ENCODE peak calls at places on chromosomes 4 and X, in nine cellular contexts. One of them, this sample, is unnamed.
A peak's percentile ranks its signal among the peaks of the same experiment; 100 is the strongest.

GRCh38 chr4:98614655-98615054 is 43.8 kb downstream of the TSPAN5 start:
- DNase-seq in IMR-90: no peak
- DNase-seq in uterus: no peak
- DNase-seq in prostate gland: no peak
- DNase-seq in body of pancreas: no peak
- DNase-seq in upper lobe of left lung: no peak
- DNase-seq in heart left ventricle: no peak
- DNase-seq in adrenal gland: no peak
- DNase-seq in ovary: no peak
- DNase-seq in this sample: no peak

GRCh38 chr4:53586121-53586816 is 5.0 kb downstream of the LNX1 start:
- DNase-seq in ovary: no peak
- DNase-seq in IMR-90: peak; percentile 99
- DNase-seq in upper lobe of left lung: no peak
- DNase-seq in prostate gland: no peak
- DNase-seq in adrenal gland: no peak
- DNase-seq in body of pancreas: no peak
- DNase-seq in heart left ventricle: no peak
- DNase-seq in uterus: no peak
- DNase-seq in this sample: no peak

GRCh38 chr4:152482211-152482610 is 53.7 kb downstream of the FBXW7 start:
- DNase-seq in ovary: no peak
- DNase-seq in uterus: no peak
- DNase-seq in prostate gland: no peak
- DNase-seq in adrenal gland: no peak
- DNase-seq in IMR-90: no peak
- DNase-seq in heart left ventricle: no peak
- DNase-seq in upper lobe of left lung: no peak
- DNase-seq in body of pancreas: no peak
- DNase-seq in this sample: no peak

GRCh38 chr4:168796362-168797106 is 213.5 kb downstream of the CBR4 start:
- DNase-seq in uterus: no peak
- DNase-seq in IMR-90: peak; percentile 88
- DNase-seq in adrenal gland: no peak
- DNase-seq in prostate gland: no peak
- DNase-seq in ovary: no peak
- DNase-seq in upper lobe of left lung: no peak
- DNase-seq in body of pancreas: no peak
- DNase-seq in heart left ventricle: no peak
- DNase-seq in this sample: no peak

GRCh38 chrX:136967965-136968364 is 65.8 kb downstream of the GPR101 start:
- DNase-seq in prostate gland: no peak
- DNase-seq in adrenal gland: no peak
- DNase-seq in heart left ventricle: no peak
- DNase-seq in body of pancreas: no peak
- DNase-seq in ovary: no peak
- DNase-seq in upper lobe of left lung: no peak
- DNase-seq in IMR-90: no peak
- DNase-seq in uterus: no peak
- DNase-seq in this sample: no peak

GRCh38 chr4:169270156-169270809 is 473 bp downstream of the SH3RF1 start:
- DNase-seq in upper lobe of left lung: peak; percentile 57
- DNase-seq in ovary: peak; percentile 67
- DNase-seq in adrenal gland: peak; percentile 69
- DNase-seq in body of pancreas: peak; percentile 75
- DNase-seq in heart left ventricle: peak; percentile 70
- DNase-seq in IMR-90: no peak
- DNase-seq in prostate gland: peak; percentile 53
- DNase-seq in uterus: peak; percentile 56
- DNase-seq in this sample: peak; percentile 69

GRCh38 chr4:34183916-34184315 is 2060.4 kb downstream of the ARAP2 start:
- DNase-seq in heart left ventricle: no peak
- DNase-seq in uterus: no peak
- DNase-seq in IMR-90: no peak
- DNase-seq in upper lobe of left lung: no peak
- DNase-seq in ovary: no peak
- DNase-seq in prostate gland: no peak
- DNase-seq in adrenal gland: no peak
- DNase-seq in body of pancreas: no peak
- DNase-seq in this sample: no peak

GRCh38 chr4:113955411-113955810 is 24.0 kb downstream of the ARSJ start:
- DNase-seq in heart left ventricle: no peak
- DNase-seq in upper lobe of left lung: no peak
- DNase-seq in prostate gland: no peak
- DNase-seq in uterus: no peak
- DNase-seq in IMR-90: no peak
- DNase-seq in ovary: no peak
- DNase-seq in body of pancreas: no peak
- DNase-seq in adrenal gland: no peak
- DNase-seq in this sample: no peak

GRCh38 chrX:17032351-17032750 is 85.9 kb downstream of the REPS2 start:
- DNase-seq in uterus: peak; percentile 31
- DNase-seq in adrenal gland: peak; percentile 64
- DNase-seq in ovary: no peak
- DNase-seq in IMR-90: no peak
- DNase-seq in prostate gland: peak; percentile 17
- DNase-seq in body of pancreas: peak; percentile 52
- DNase-seq in heart left ventricle: no peak
- DNase-seq in upper lobe of left lung: peak; percentile 49
- DNase-seq in this sample: no peak

GRCh38 chr4:53777244-53777984 is 186.1 kb upstream of the LNX1 start:
- DNase-seq in prostate gland: no peak
- DNase-seq in upper lobe of left lung: no peak
- DNase-seq in heart left ventricle: no peak
- DNase-seq in uterus: peak; percentile 33
- DNase-seq in IMR-90: peak; percentile 92
- DNase-seq in adrenal gland: peak; percentile 11
- DNase-seq in body of pancreas: no peak
- DNase-seq in ovary: no peak
- DNase-seq in this sample: no peak

GRCh38 chr4:168197926-168198325 is 105.6 kb downstream of the ANXA10 start:
- DNase-seq in heart left ventricle: no peak
- DNase-seq in upper lobe of left lung: no peak
- DNase-seq in body of pancreas: no peak
- DNase-seq in adrenal gland: no peak
- DNase-seq in uterus: no peak
- DNase-seq in ovary: no peak
- DNase-seq in prostate gland: no peak
- DNase-seq in IMR-90: peak; percentile 6
- DNase-seq in this sample: no peak

GRCh38 chrX:46811101-46811500 is 25.7 kb upstream of the RP2 start:
- DNase-seq in prostate gland: no peak
- DNase-seq in body of pancreas: no peak
- DNase-seq in uterus: no peak
- DNase-seq in upper lobe of left lung: no peak
- DNase-seq in ovary: no peak
- DNase-seq in heart left ventricle: no peak
- DNase-seq in IMR-90: no peak
- DNase-seq in adrenal gland: no peak
- DNase-seq in this sample: no peak

GRCh38 chr4:26566027-26566578 is 17.8 kb upstream of the TBC1D19 start:
- DNase-seq in uterus: no peak
- DNase-seq in ovary: no peak
- DNase-seq in prostate gland: no peak
- DNase-seq in body of pancreas: no peak
- DNase-seq in adrenal gland: no peak
- DNase-seq in upper lobe of left lung: no peak
- DNase-seq in IMR-90: no peak
- DNase-seq in heart left ventricle: no peak
- DNase-seq in this sample: no peak

DNA sequence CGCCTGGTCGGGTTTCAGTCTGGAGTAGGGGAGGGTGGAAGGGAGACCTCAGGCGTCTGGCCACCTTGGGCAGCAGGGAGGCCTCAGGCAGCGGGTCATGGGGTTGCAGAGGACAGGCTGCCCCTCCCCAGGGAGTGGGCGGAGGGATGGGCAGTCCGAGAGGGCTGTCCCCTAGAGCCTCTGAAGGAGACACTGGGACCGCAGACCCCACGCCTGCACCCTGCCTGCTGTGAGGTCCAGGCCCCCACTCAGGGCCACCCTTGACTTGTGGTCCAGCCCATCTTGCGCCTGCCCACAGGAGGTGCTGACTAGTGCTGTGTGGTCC is 16.5 kb downstream of the FGFRL1 start:
- DNase-seq in prostate gland: no peak
- DNase-seq in IMR-90: no peak
- DNase-seq in body of pancreas: no peak
- DNase-seq in upper lobe of left lung: no peak
- DNase-seq in ovary: no peak
- DNase-seq in heart left ventricle: no peak
- DNase-seq in adrenal gland: no peak
- DNase-seq in uterus: no peak
- DNase-seq in this sample: no peak
- TF ChIP-seq POLR2A in prostate gland: no peak
- TF ChIP-seq POLR2A in IMR-90: no peak
- TF ChIP-seq POLR2A in body of pancreas: no peak
- TF ChIP-seq POLR2A in upper lobe of left lung: no peak
- TF ChIP-seq POLR2A in ovary: no peak
- TF ChIP-seq POLR2A in heart left ventricle: no peak
- TF ChIP-seq POLR2A in adrenal gland: no peak
- TF ChIP-seq POLR2A in uterus: no peak
- TF ChIP-seq POLR2A in this sample: no peak

DNA sequence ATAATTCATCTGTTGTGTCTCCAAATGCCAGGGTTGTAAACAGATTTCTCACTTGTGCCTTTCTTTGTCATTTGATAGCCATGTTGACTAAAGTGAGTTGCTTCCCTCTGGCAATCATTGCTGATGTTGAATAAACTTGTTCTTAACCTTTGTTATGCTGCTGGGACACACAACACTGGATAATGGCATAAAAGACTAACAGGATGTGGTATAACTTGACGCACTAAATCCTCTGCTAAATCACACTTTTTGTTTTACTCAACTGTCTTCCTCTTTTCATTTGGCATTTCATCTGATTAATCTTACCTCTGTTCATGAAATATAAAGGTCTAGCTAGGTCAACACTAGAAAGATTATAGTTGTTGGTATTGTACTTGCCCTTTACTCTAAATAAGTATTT is 17.6 kb upstream of the CXCL5 start:
- DNase-seq in prostate gland: no peak
- DNase-seq in heart left ventricle: no peak
- DNase-seq in IMR-90: peak; percentile 63
- DNase-seq in adrenal gland: no peak
- DNase-seq in ovary: no peak
- DNase-seq in upper lobe of left lung: no peak
- DNase-seq in uterus: no peak
- DNase-seq in body of pancreas: no peak
- DNase-seq in this sample: no peak
- TF ChIP-seq POLR2A in prostate gland: no peak
- TF ChIP-seq POLR2A in heart left ventricle: no peak
- TF ChIP-seq POLR2A in IMR-90: no peak
- TF ChIP-seq POLR2A in adrenal gland: no peak
- TF ChIP-seq POLR2A in ovary: no peak
- TF ChIP-seq POLR2A in upper lobe of left lung: no peak
- TF ChIP-seq POLR2A in uterus: no peak
- TF ChIP-seq POLR2A in body of pancreas: no peak
- TF ChIP-seq POLR2A in this sample: no peak

GRCh38 chr4:10532155-10532554 is 74.9 kb upstream of the ZNF518B start:
- DNase-seq in ovary: no peak
- DNase-seq in body of pancreas: no peak
- DNase-seq in uterus: no peak
- DNase-seq in IMR-90: no peak
- DNase-seq in prostate gland: no peak
- DNase-seq in upper lobe of left lung: no peak
- DNase-seq in adrenal gland: no peak
- DNase-seq in heart left ventricle: no peak
- DNase-seq in this sample: no peak

GRCh38 chr4:10526431-10527222 is 69.4 kb upstream of the ZNF518B start:
- DNase-seq in prostate gland: peak; percentile 50
- DNase-seq in upper lobe of left lung: no peak
- DNase-seq in ovary: no peak
- DNase-seq in IMR-90: no peak
- DNase-seq in heart left ventricle: no peak
- DNase-seq in uterus: no peak
- DNase-seq in body of pancreas: no peak
- DNase-seq in adrenal gland: no peak
- DNase-seq in this sample: no peak

GRCh38 chr4:10529256-10529890 is 72.1 kb upstream of the ZNF518B start:
- DNase-seq in prostate gland: no peak
- DNase-seq in adrenal gland: peak; percentile 45
- DNase-seq in IMR-90: no peak
- DNase-seq in heart left ventricle: no peak
- DNase-seq in upper lobe of left lung: no peak
- DNase-seq in body of pancreas: no peak
- DNase-seq in ovary: no peak
- DNase-seq in uterus: no peak
- DNase-seq in this sample: no peak

GRCh38 chr4:10527438-10527837 is 70.2 kb upstream of the ZNF518B start:
- DNase-seq in body of pancreas: no peak
- DNase-seq in prostate gland: no peak
- DNase-seq in heart left ventricle: no peak
- DNase-seq in upper lobe of left lung: no peak
- DNase-seq in IMR-90: no peak
- DNase-seq in adrenal gland: no peak
- DNase-seq in ovary: no peak
- DNase-seq in uterus: no peak
- DNase-seq in this sample: no peak

DNA sequence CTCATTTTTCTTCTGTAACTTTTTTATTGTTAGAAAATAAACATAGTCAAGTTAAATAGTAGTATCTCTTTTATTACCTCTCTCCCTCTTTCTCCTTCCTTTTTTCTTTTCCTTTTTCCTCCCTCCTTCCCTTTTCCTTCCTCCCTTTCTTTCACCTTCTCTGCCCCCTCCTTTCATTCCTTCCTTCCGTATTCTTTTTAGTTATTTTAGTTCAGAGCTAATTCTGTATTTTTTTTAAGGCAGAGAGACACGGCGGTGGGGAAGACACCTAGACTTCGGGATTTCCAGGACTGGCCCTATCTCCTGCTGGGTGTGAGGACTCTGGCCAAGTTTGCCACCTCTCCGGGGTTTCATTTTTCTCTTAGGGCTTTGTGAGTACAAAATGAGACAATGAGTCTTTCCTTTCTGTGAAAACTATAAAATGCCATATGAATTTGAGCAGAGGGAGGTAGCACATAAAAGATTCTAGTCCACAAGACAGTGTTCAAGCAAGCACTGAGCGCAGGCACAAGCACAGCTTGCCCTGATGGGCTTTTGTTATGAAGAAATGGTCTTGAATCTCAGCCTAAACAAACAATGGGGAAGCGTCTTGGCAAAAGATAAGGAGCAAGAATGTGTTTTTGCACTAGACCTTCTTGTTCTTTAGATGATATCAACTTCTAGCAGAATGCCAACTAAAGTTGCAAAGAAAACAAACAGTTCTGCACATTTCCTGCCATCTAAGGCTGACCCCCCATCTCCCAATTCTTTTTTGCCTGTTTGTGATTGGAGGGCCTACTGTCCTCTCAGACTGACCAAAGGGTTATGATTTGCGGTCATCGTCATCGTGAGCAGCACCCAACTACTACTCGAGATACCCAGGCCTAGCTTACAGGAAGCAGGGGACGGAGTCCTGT is 72.9 kb upstream of the ZNF518B start:
- DNase-seq in upper lobe of left lung: no peak
- DNase-seq in prostate gland: peak; percentile 79
- DNase-seq in body of pancreas: no peak
- DNase-seq in uterus: no peak
- DNase-seq in adrenal gland: no peak
- DNase-seq in ovary: no peak
- DNase-seq in IMR-90: no peak
- DNase-seq in heart left ventricle: no peak
- DNase-seq in this sample: no peak
- TF ChIP-seq POLR2A in upper lobe of left lung: no peak
- TF ChIP-seq POLR2A in prostate gland: no peak
- TF ChIP-seq POLR2A in body of pancreas: no peak
- TF ChIP-seq POLR2A in uterus: no peak
- TF ChIP-seq POLR2A in adrenal gland: no peak
- TF ChIP-seq POLR2A in ovary: no peak
- TF ChIP-seq POLR2A in IMR-90: no peak
- TF ChIP-seq POLR2A in heart left ventricle: no peak
- TF ChIP-seq POLR2A in this sample: no peak

GRCh38 chr4:139555073-139555704 is 830 bp downstream of the SETD7 start:
- DNase-seq in uterus: peak; percentile 89
- DNase-seq in heart left ventricle: peak; percentile 93
- DNase-seq in upper lobe of left lung: peak; percentile 92
- DNase-seq in body of pancreas: peak; percentile 94
- DNase-seq in prostate gland: peak; percentile 93
- DNase-seq in IMR-90: peak; percentile 87
- DNase-seq in ovary: peak; percentile 89
- DNase-seq in adrenal gland: peak; percentile 96
- DNase-seq in this sample: peak; percentile 89
- TF ChIP-seq POLR2A in uterus: peak; percentile 87
- TF ChIP-seq POLR2A in heart left ventricle: peak; percentile 78
- TF ChIP-seq POLR2A in upper lobe of left lung: peak; percentile 81
- TF ChIP-seq POLR2A in body of pancreas: peak; percentile 82
- TF ChIP-seq POLR2A in prostate gland: peak; percentile 81
- TF ChIP-seq POLR2A in IMR-90: peak; percentile 76
- TF ChIP-seq POLR2A in ovary: peak; percentile 81
- TF ChIP-seq POLR2A in adrenal gland: peak; percentile 60
- TF ChIP-seq POLR2A in this sample: peak; percentile 90

This sample was measured in transverse colon.